ENCODE peak calls at places on chromosomes 6 and 20, in six cellular contexts. E is left ventricle myocardium inferior, B is GM23338, D is AG10803, A is fibroblast of villous mesenchyme, H is cardiac fibroblast. V is an unnamed sample.

GRCh38 chr6:81929828-81930227 is 177.3 kb upstream of the TENT5A start:
- DNase-seq in E (no peak), B (no peak), D (peak), A (no peak), H (peak), V (no peak)

GRCh38 chr6:151436814-151437213 is 15.1 kb downstream of the RMND1 start:
- DNase-seq in E (no peak), B (no peak), D (peak), A (peak), H (peak), V (no peak)

GRCh38 chr6:163232015-163232523 is 182.4 kb upstream of the QKI start:
- DNase-seq in E (no peak), B (no peak), D (no peak), A (no peak), H (no peak), V (no peak)

GRCh38 chr6:15491255-15491985 is 171.4 kb downstream of the DTNBP1 start:
- DNase-seq in E (peak), B (peak), D (peak), A (peak), H (peak), V (peak)

GRCh38 chr20:45972500-45973183 is 639 bp upstream of the ZNF335 start:
- DNase-seq in E (no peak), B (peak), D (no peak), A (no peak), H (no peak), V (no peak)

GRCh38 chr6:26200918-26201721 is 113.9 kb downstream of the HFE start:
- DNase-seq in E (no peak), B (peak), D (no peak), A (no peak), H (no peak), V (no peak)

GRCh38 chr6:89693207-89693606 is 54.7 kb upstream of the LYRM2 start:
- DNase-seq in E (no peak), B (no peak), D (no peak), A (no peak), H (no peak), V (no peak)

GRCh38 chr20:31747640-31748039 is 8.6 kb downstream of the TPX2 start:
- DNase-seq in E (no peak), B (no peak), D (peak), A (no peak), H (no peak), V (no peak)

GRCh38 chr20:46814366-46815232 is 80.0 kb upstream of the EYA2 start:
- DNase-seq in E (no peak), B (peak), D (peak), A (peak), H (peak), V (no peak)

GRCh38 chr20:63783970-63784369 is 44.4 kb downstream of the SLC2A4RG start:
- DNase-seq in E (no peak), B (no peak), D (no peak), A (no peak), H (no peak), V (no peak)

GRCh38 chr6:4358414-4359107 is 223.2 kb upstream of the ECI2 start:
- DNase-seq in E (peak), B (peak), D (peak), A (peak), H (peak), V (no peak)

GRCh38 chr6:136889271-136890193 is 32.6 kb upstream of the SLC35D3 start:
- DNase-seq in E (no peak), B (no peak), D (no peak), A (no peak), H (no peak), V (no peak)

GRCh38 chr6:43709654-43710303 is 22.2 kb upstream of the MRPS18A start:
- DNase-seq in E (no peak), B (no peak), D (no peak), A (peak), H (no peak), V (no peak)

GRCh38 chr6:45422541-45423110 is 44.9 kb upstream of the SUPT3H start:
- DNase-seq in E (peak), B (peak), D (peak), A (no peak), H (peak), V (no peak)

GRCh38 chr6:3356824-3357420 is 98.2 kb downstream of the PSMG4 start:
- DNase-seq in E (no peak), B (no peak), D (peak), A (no peak), H (no peak), V (no peak)

GRCh38 chr6:48109902-48110301 is 1.1 kb downstream of the PTCHD4 start:
- DNase-seq in E (no peak), B (no peak), D (no peak), A (no peak), H (no peak), V (no peak)

GRCh38 chr6:139778688-139779087 is 404.2 kb upstream of the CITED2 start:
- DNase-seq in E (no peak), B (no peak), D (peak), A (no peak), H (peak), V (no peak)

GRCh38 chr6:158185729-158186456 is 17.7 kb downstream of the GTF2H5 start:
- DNase-seq in E (no peak), B (no peak), D (peak), A (peak), H (peak), V (no peak)

GRCh38 chr6:113018351-113019151 is 671.4 kb downstream of the RFPL4B start:
- DNase-seq in E (no peak), B (no peak), D (peak), A (peak), H (peak), V (no peak)

GRCh38 chr6:70381436-70381786 is 31.9 kb upstream of the FAM135A start:
- DNase-seq in E (no peak), B (no peak), D (no peak), A (no peak), H (no peak), V (no peak)

GRCh38 chr6:123091896-123092271 is 95.8 kb downstream of the CLVS2 start:
- DNase-seq in E (no peak), B (no peak), D (no peak), A (no peak), H (no peak), V (no peak)

GRCh38 chr6:157182503-157183254 is 140.6 kb downstream of the TMEM242 start:
- DNase-seq in E (no peak), B (no peak), D (no peak), A (no peak), H (no peak), V (no peak)

GRCh38 chr20:4944518-4944917 is 56.8 kb downstream of the SLC23A2 start:
- DNase-seq in E (no peak), B (no peak), D (peak), A (no peak), H (peak), V (no peak)

GRCh38 chr6:18976091-18976490 is 588.9 kb downstream of the RNF144B start:
- DNase-seq in E (no peak), B (no peak), D (no peak), A (no peak), H (no peak), V (no peak)

GRCh38 chr20:36460648-36461599 is 80.4 kb upstream of the MYL9 start:
- DNase-seq in E (peak), B (peak), D (peak), A (peak), H (peak), V (peak)

GRCh38 chr6:29628419-29629281 is 4.3 kb downstream of the GABBR1 start:
- DNase-seq in E (peak), B (peak), D (peak), A (peak), H (peak), V (no peak)

GRCh38 chr6:13463327-13463717 is 24.1 kb downstream of the GFOD1 start:
- DNase-seq in E (no peak), B (no peak), D (no peak), A (peak), H (no peak), V (no peak)

GRCh38 chr20:59363094-59363493 is 62.7 kb downstream of the EDN3 start:
- DNase-seq in E (no peak), B (no peak), D (no peak), A (no peak), H (no peak), V (no peak)
- H3K4me3 ChIP-seq in E (no peak), B (no peak), D (no peak), A (no peak), H (no peak), V (no peak)

GRCh38 chr20:8803065-8803464 is 265.8 kb upstream of the PLCB4 start:
- DNase-seq in E (no peak), B (peak), D (no peak), A (no peak), H (peak), V (no peak)

GRCh38 chr20:8798505-8798904 is 270.4 kb upstream of the PLCB4 start:
- DNase-seq in E (no peak), B (no peak), D (peak), A (peak), H (peak), V (no peak)

GRCh38 chr20:8801686-8802085 is 267.2 kb upstream of the PLCB4 start:
- DNase-seq in E (no peak), B (no peak), D (no peak), A (no peak), H (no peak), V (no peak)

GRCh38 chr20:8796088-8796665 is 272.7 kb upstream of the PLCB4 start:
- DNase-seq in E (no peak), B (no peak), D (peak), A (peak), H (peak), V (no peak)

DNA sequence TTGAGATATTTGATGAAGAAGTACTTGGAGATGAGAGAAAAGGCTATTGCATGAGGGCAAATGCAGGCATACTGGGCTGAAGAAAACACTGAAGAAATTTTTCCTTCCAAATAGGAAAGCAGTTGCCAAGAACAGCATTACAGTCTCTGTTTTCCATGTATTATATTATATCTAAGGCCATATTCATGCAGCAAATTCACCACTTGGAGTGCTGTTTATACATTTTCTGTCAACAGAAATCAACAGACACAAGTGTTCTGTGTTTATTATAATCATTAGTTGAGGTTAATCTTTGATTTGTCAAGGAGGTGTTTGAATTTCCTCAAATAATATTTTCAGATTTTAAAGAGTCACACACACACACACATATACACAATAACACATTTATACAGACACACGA is 268.8 kb upstream of the PLCB4 start:
- DNase-seq in E (no peak), B (no peak), D (no peak), A (no peak), H (peak), V (no peak)
- TF ChIP-seq CTCF in E (peak), B (no peak), D (no peak), A (peak), H (no peak), V (no peak)

GRCh38 chr6:11007715-11008608 is 36.1 kb downstream of the ELOVL2 start:
- DNase-seq in E (no peak), B (peak), D (no peak), A (peak), H (peak), V (no peak)
- H3K4me3 ChIP-seq in E (no peak), B (no peak), D (no peak), A (no peak), H (no peak), V (no peak)

DNA sequence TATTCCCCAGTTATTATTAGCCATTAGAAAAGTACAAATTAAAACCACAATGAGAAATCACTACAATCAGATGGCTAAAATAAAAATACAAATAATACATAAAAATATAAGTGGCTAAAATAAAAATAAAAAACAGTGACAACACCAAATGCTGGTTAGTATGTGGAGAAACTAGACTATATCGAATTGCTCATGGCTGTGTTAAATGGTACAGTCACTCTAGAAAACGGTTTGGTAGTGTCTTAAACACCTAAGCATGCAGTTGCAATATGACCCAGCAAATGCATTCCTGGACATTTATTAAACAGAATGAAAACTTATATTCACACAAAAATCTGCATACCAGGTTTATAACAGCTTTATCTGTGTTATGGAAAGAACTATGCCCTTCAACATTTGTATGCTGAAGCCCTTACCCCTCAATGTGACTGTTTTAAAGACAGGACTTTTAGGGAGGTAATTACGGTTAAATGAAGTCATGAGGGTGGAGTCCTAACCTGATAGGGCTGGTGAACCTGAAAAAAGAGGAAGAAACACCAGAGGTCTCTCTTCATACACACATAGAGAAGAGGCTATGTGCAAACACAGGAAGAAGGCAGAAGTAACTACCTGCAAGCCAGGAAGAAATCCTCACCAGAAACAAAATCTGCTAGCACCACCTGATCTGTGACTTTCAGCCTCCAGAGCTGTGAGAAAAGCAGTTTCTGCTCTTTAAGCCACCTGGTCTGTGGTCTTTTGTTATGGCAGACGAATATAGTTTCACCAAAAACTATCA is 84.9 kb downstream of the ASCC3 start:
- DNase-seq in E (no peak), B (peak), D (no peak), A (no peak), H (no peak), V (peak)
- TF ChIP-seq CTCF in E (no peak), B (peak), D (no peak), A (no peak), H (no peak), V (no peak)

GRCh38 chr6:22218410-22218809 is 78.4 kb downstream of the PRL start:
- DNase-seq in E (no peak), B (no peak), D (no peak), A (no peak), H (no peak), V (no peak)

GRCh38 chr6:22219916-22220315 is 76.9 kb downstream of the PRL start:
- DNase-seq in E (no peak), B (no peak), D (no peak), A (no peak), H (no peak), V (no peak)

GRCh38 chr6:22221630-22222029 is 75.2 kb downstream of the PRL start:
- DNase-seq in E (no peak), B (peak), D (no peak), A (no peak), H (no peak), V (no peak)

GRCh38 chr6:22222469-22222868 is 74.4 kb downstream of the PRL start:
- DNase-seq in E (no peak), B (peak), D (no peak), A (no peak), H (no peak), V (no peak)

GRCh38 chr6:22221211-22221610 is 75.6 kb downstream of the PRL start:
- DNase-seq in E (no peak), B (no peak), D (no peak), A (no peak), H (no peak), V (no peak)
- H3K4me3 ChIP-seq in E (no peak), B (peak), D (no peak), A (no peak), H (no peak), V (no peak)

GRCh38 chr6:296151-297122 is 4.2 kb downstream of the DUSP22 start:
- DNase-seq in E (no peak), B (no peak), D (no peak), A (no peak), H (no peak), V (peak)
- TF ChIP-seq CTCF in E (no peak), B (no peak), D (peak), A (no peak), H (no peak), V (peak)

GRCh38 chr6:161198781-161199505 is 74.9 kb downstream of the AGPAT4 start:
- DNase-seq in E (no peak), B (no peak), D (no peak), A (peak), H (no peak), V (no peak)
- H3K4me3 ChIP-seq in E (no peak), B (no peak), D (no peak), A (no peak), H (no peak), V (no peak)

V was measured in GM12864.